ENCODE peak calls at places on chromosomes 6 and 20, in four cellular contexts. C is SK-N-SH, S is right cardiac atrium, A is GM23248. Q is an unnamed sample. For H3K4me1, the result is how much of the 10 kb centered on the place peaks cover.

GRCh38 chr6:36245572-36246031 is 24.3 kb upstream of the PNPLA1 start:
- DNase-seq in C (peak), S (no peak), A (no peak), Q (peak)

GRCh38 chr20:48791014-48791413 is 36.8 kb downstream of the PREX1 start:
- DNase-seq in C (peak), S (no peak), A (peak), Q (no peak)

GRCh38 chr20:57698867-57699275 is 10.9 kb downstream of the PMEPA1 start:
- DNase-seq in C (no peak), S (no peak), A (peak), Q (no peak)

GRCh38 chr20:55365745-55366144 is 639.6 kb downstream of the CBLN4 start:
- DNase-seq in C (no peak), S (no peak), A (no peak), Q (no peak)

GRCh38 chr6:17908831-17909230 is 78.6 kb downstream of the KIF13A start:
- DNase-seq in C (no peak), S (no peak), A (no peak), Q (no peak)

GRCh38 chr6:113697642-113698410 is 159.3 kb upstream of the MARCKS start:
- DNase-seq in C (no peak), S (no peak), A (peak), Q (no peak)

GRCh38 chr6:53436904-53437303 is 88.2 kb upstream of the ELOVL5 start:
- DNase-seq in C (no peak), S (no peak), A (peak), Q (no peak)

GRCh38 chr20:22575087-22575721 is 9.2 kb downstream of the FOXA2 start:
- DNase-seq in C (no peak), S (no peak), A (no peak), Q (no peak)

GRCh38 chr20:63323298-63323820 is 30.4 kb downstream of the COL20A1 start:
- DNase-seq in C (no peak), S (peak), A (peak), Q (no peak)

DNA sequence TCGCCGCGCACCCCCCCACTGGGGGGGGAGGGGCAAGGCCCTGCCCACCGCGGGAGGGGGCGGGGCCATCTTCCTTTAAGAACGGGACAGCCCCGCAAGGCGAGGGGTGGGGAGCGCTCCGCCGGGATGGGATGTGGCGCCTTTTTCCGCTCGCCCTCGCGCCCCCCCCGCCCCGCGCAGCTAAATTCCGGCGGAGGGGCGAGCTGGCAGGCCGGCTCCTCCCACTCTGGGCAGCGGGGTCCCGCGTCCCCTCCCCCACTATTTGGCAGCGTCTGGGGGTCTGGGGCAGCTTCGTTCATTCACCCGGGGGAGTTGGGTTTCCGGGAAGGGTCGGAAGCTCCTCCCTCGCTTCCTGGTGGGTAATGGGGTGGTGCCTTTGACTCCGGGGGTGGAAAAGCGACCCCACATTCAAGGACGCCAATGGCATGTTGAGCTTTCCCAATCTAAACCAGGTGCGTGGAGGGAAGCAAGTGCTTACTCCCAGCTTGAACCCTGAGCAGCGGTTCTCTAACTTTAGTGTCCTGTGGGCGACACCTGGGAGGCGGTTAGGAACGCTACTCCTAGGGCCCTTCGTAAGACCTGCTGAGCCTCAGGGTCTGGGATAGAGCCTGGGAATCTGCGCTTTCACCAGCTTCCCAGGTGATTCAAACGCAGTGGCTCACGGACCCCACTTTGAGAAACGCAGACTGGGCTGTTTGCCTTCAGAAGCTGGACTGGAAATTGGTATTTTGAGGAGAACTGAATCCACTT is 927 bp downstream of the ASXL1 start:
- DNase-seq in C (peak), S (peak), A (peak), Q (peak)
- H3K4me1 ChIP-seq in C (under half), S (under half), A (half or more), Q (half or more)

DNA sequence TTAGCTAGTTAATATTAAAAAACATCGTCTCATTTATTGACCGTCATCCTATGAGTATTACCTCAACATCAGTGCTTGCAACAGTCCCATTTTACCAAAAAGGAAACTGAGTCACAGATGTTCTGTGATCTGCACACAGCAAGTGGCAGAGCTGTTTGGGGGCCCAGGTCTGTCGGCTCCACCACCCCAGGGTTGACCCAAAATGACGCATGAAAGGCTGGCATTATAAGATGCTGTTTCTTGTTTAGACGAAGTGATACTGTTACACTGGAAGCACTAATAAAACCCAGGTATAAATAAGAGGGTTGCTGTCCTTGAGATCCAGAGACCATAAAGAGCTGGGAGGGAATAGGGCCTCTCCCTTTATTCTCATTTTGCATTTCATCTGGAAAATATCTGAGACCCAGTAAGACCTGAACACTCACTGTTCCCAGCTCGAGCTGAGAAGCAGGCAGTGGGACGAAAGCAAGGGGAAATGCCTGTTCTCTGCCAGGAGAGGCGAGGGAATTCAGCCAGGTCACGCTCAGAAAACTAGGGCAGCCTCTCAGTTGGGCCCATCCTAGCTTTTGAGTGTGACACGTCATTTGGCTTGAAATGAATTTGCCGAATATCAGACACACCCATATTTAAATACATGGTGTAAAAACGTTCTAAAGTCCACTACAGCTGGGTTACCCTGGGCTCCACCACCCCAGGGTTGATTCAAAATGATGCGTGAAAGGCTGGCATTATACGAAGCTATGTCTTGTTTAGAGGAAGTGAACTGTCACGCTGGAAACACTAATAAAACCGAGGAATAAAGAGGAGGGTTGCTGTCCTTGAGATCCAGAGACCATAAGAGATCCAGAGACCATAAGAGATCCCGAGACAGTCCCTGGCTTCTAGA is 1.4 kb upstream of the MICAL1 start:
- DNase-seq in C (no peak), S (peak), A (peak), Q (no peak)
- H3K4me1 ChIP-seq in C (under half), S (under half), A (under half), Q (half or more)

GRCh38 chr20:44166477-44166876 is 20.5 kb downstream of the JPH2 start:
- DNase-seq in C (no peak), S (peak), A (peak), Q (no peak)
- H3K4me1 ChIP-seq in C (under half), S (under half), A (under half), Q (under half)

DNA sequence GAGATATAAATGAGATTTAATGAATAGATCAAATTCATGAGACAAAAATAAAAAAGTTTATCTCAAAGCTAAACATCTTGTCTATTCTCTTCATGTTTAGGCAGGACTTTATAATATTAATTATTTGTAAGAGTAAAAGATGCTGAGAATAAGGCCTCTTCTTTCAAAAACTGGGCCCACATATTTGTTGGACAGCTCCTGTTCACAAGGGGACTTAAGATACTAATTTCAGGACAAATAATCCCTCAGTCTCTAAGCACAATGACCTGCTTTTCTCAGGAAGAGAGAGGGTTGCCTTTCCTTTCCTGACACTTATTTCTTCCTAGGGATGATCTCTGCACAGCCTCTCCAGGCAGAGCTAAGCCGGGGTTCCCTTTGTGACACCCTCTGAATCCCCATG is 43.3 kb downstream of the NOX3 start:
- DNase-seq in C (no peak), S (no peak), A (peak), Q (no peak)
- H3K4me1 ChIP-seq in C (under half), S (under half), A (under half), Q (under half)

GRCh38 chr20:37904845-37905244 is 1.9 kb downstream of the VSTM2L start:
- DNase-seq in C (no peak), S (no peak), A (no peak), Q (no peak)

GRCh38 chr20:37905969-37906613 is 3.2 kb downstream of the VSTM2L start:
- DNase-seq in C (peak), S (no peak), A (no peak), Q (no peak)

GRCh38 chr20:37904008-37904675 is 1.2 kb downstream of the VSTM2L start:
- DNase-seq in C (no peak), S (no peak), A (no peak), Q (no peak)

GRCh38 chr20:37907677-37908397 is 4.9 kb downstream of the VSTM2L start:
- DNase-seq in C (peak), S (no peak), A (peak), Q (no peak)

GRCh38 chr20:37907330-37907676 is 4.4 kb downstream of the VSTM2L start:
- DNase-seq in C (no peak), S (no peak), A (no peak), Q (no peak)
- H3K4me1 ChIP-seq in C (under half), S (under half), A (under half), Q (under half)

Q was measured in CD4-positive, CD25-positive, alpha-beta regulatory T cell.